ENCODE peak calls at places on chromosomes 4 and X, in nine cellular contexts. One of them, this sample, is unnamed.

GRCh38 chrX:18146954-18147353 is 73.7 kb downstream of the BEND2 start:
- DNase-seq in NCI-H146: no peak
- DNase-seq in cardiac muscle cell: peak; percentile 72
- DNase-seq in DMS53: peak; percentile 62
- DNase-seq in EH: peak; percentile 14
- DNase-seq in neural crest cell: peak; percentile 18
- DNase-seq in right cardiac atrium: no peak
- DNase-seq in activated T-cell treated with anti-CD3 and anti-CD28 coated beads, Interleukin-2, amount 50 U/mL, for 72 hours: peak; percentile 7
- DNase-seq in HFFc6: no peak
- DNase-seq in this sample: peak; percentile 32

GRCh38 chrX:21747523-21747922 is 10.4 kb downstream of the SMPX start:
- DNase-seq in NCI-H146: peak; percentile 10
- DNase-seq in cardiac muscle cell: peak; percentile 60
- DNase-seq in DMS53: no peak
- DNase-seq in EH: no peak
- DNase-seq in neural crest cell: no peak
- DNase-seq in right cardiac atrium: no peak
- DNase-seq in activated T-cell treated with anti-CD3 and anti-CD28 coated beads, Interleukin-2, amount 50 U/mL, for 72 hours: no peak
- DNase-seq in HFFc6: no peak
- DNase-seq in this sample: no peak

GRCh38 chr4:127069675-127070074 is 563.1 kb upstream of the INTU start:
- DNase-seq in NCI-H146: no peak
- DNase-seq in cardiac muscle cell: no peak
- DNase-seq in DMS53: peak; percentile 27
- DNase-seq in EH: no peak
- DNase-seq in neural crest cell: no peak
- DNase-seq in right cardiac atrium: no peak
- DNase-seq in activated T-cell treated with anti-CD3 and anti-CD28 coated beads, Interleukin-2, amount 50 U/mL, for 72 hours: no peak
- DNase-seq in HFFc6: no peak
- DNase-seq in this sample: no peak

GRCh38 chr4:54543088-54543795 is 114.5 kb upstream of the KIT start:
- DNase-seq in NCI-H146: no peak
- DNase-seq in cardiac muscle cell: no peak
- DNase-seq in DMS53: no peak
- DNase-seq in EH: peak; percentile 99
- DNase-seq in neural crest cell: no peak
- DNase-seq in right cardiac atrium: no peak
- DNase-seq in activated T-cell treated with anti-CD3 and anti-CD28 coated beads, Interleukin-2, amount 50 U/mL, for 72 hours: no peak
- DNase-seq in HFFc6: peak; percentile 96
- DNase-seq in this sample: peak; percentile 37

GRCh38 chrX:47226071-47226470 is 6.7 kb upstream of the USP11 start:
- DNase-seq in NCI-H146: no peak
- DNase-seq in cardiac muscle cell: no peak
- DNase-seq in DMS53: no peak
- DNase-seq in EH: no peak
- DNase-seq in neural crest cell: no peak
- DNase-seq in right cardiac atrium: no peak
- DNase-seq in activated T-cell treated with anti-CD3 and anti-CD28 coated beads, Interleukin-2, amount 50 U/mL, for 72 hours: no peak
- DNase-seq in HFFc6: no peak
- DNase-seq in this sample: no peak

GRCh38 chr4:69984030-69984443 is 11.7 kb upstream of the STATH start:
- DNase-seq in NCI-H146: peak; percentile 3
- DNase-seq in cardiac muscle cell: peak; percentile 47
- DNase-seq in DMS53: peak; percentile 89
- DNase-seq in EH: no peak
- DNase-seq in neural crest cell: no peak
- DNase-seq in right cardiac atrium: no peak
- DNase-seq in activated T-cell treated with anti-CD3 and anti-CD28 coated beads, Interleukin-2, amount 50 U/mL, for 72 hours: no peak
- DNase-seq in HFFc6: no peak
- DNase-seq in this sample: peak; percentile 66

GRCh38 chrX:46382595-46382994 is 162.6 kb downstream of the ZNF674 start:
- DNase-seq in NCI-H146: no peak
- DNase-seq in cardiac muscle cell: no peak
- DNase-seq in DMS53: no peak
- DNase-seq in EH: no peak
- DNase-seq in neural crest cell: no peak
- DNase-seq in right cardiac atrium: no peak
- DNase-seq in activated T-cell treated with anti-CD3 and anti-CD28 coated beads, Interleukin-2, amount 50 U/mL, for 72 hours: no peak
- DNase-seq in HFFc6: no peak
- DNase-seq in this sample: no peak

GRCh38 chr4:186942745-186943606 is 219.3 kb upstream of the FAT1 start:
- DNase-seq in NCI-H146: no peak
- DNase-seq in cardiac muscle cell: peak; percentile 66
- DNase-seq in DMS53: no peak
- DNase-seq in EH: peak; percentile 74
- DNase-seq in neural crest cell: no peak
- DNase-seq in right cardiac atrium: peak; percentile 54
- DNase-seq in activated T-cell treated with anti-CD3 and anti-CD28 coated beads, Interleukin-2, amount 50 U/mL, for 72 hours: no peak
- DNase-seq in HFFc6: no peak
- DNase-seq in this sample: peak; percentile 82

GRCh38 chr4:153464068-153464467 is 2.1 kb upstream of the TMEM131L start:
- DNase-seq in NCI-H146: no peak
- DNase-seq in cardiac muscle cell: no peak
- DNase-seq in DMS53: peak; percentile 77
- DNase-seq in EH: no peak
- DNase-seq in neural crest cell: no peak
- DNase-seq in right cardiac atrium: no peak
- DNase-seq in activated T-cell treated with anti-CD3 and anti-CD28 coated beads, Interleukin-2, amount 50 U/mL, for 72 hours: no peak
- DNase-seq in HFFc6: no peak
- DNase-seq in this sample: peak; percentile 78

GRCh38 chr4:10981611-10982010 is 297.0 kb upstream of the CLNK start:
- DNase-seq in NCI-H146: no peak
- DNase-seq in cardiac muscle cell: no peak
- DNase-seq in DMS53: no peak
- DNase-seq in EH: no peak
- DNase-seq in neural crest cell: no peak
- DNase-seq in right cardiac atrium: no peak
- DNase-seq in activated T-cell treated with anti-CD3 and anti-CD28 coated beads, Interleukin-2, amount 50 U/mL, for 72 hours: no peak
- DNase-seq in HFFc6: no peak
- DNase-seq in this sample: no peak

GRCh38 chrX:46216406-46216805 is 328.8 kb downstream of the ZNF674 start:
- DNase-seq in NCI-H146: no peak
- DNase-seq in cardiac muscle cell: no peak
- DNase-seq in DMS53: no peak
- DNase-seq in EH: no peak
- DNase-seq in neural crest cell: no peak
- DNase-seq in right cardiac atrium: no peak
- DNase-seq in activated T-cell treated with anti-CD3 and anti-CD28 coated beads, Interleukin-2, amount 50 U/mL, for 72 hours: no peak
- DNase-seq in HFFc6: no peak
- DNase-seq in this sample: no peak

GRCh38 chr4:68373513-68373912 is 23.6 kb upstream of the YTHDC1 start:
- DNase-seq in NCI-H146: no peak
- DNase-seq in cardiac muscle cell: peak; percentile 89
- DNase-seq in DMS53: no peak
- DNase-seq in EH: peak; percentile 77
- DNase-seq in neural crest cell: peak; percentile 55
- DNase-seq in right cardiac atrium: peak; percentile 91
- DNase-seq in activated T-cell treated with anti-CD3 and anti-CD28 coated beads, Interleukin-2, amount 50 U/mL, for 72 hours: peak; percentile 70
- DNase-seq in HFFc6: no peak
- DNase-seq in this sample: peak; percentile 79

GRCh38 chr4:23923840-23924239 is 34.0 kb upstream of the PPARGC1A start:
- DNase-seq in NCI-H146: no peak
- DNase-seq in cardiac muscle cell: no peak
- DNase-seq in DMS53: peak; percentile 53
- DNase-seq in EH: no peak
- DNase-seq in neural crest cell: no peak
- DNase-seq in right cardiac atrium: no peak
- DNase-seq in activated T-cell treated with anti-CD3 and anti-CD28 coated beads, Interleukin-2, amount 50 U/mL, for 72 hours: no peak
- DNase-seq in HFFc6: no peak
- DNase-seq in this sample: peak; percentile 29

GRCh38 chrX:12950851-12951589 is 23.9 kb upstream of the TMSB4X start:
- DNase-seq in NCI-H146: peak; percentile 7
- DNase-seq in cardiac muscle cell: peak; percentile 55
- DNase-seq in DMS53: peak; percentile 30
- DNase-seq in EH: no peak
- DNase-seq in neural crest cell: peak; percentile 40
- DNase-seq in right cardiac atrium: peak; percentile 63
- DNase-seq in activated T-cell treated with anti-CD3 and anti-CD28 coated beads, Interleukin-2, amount 50 U/mL, for 72 hours: peak; percentile 84
- DNase-seq in HFFc6: no peak
- DNase-seq in this sample: peak; percentile 24

GRCh38 chrX:96004386-96004785 is 680.3 kb upstream of the DIAPH2 start:
- DNase-seq in NCI-H146: no peak
- DNase-seq in cardiac muscle cell: no peak
- DNase-seq in DMS53: no peak
- DNase-seq in EH: peak; percentile 0
- DNase-seq in neural crest cell: no peak
- DNase-seq in right cardiac atrium: no peak
- DNase-seq in activated T-cell treated with anti-CD3 and anti-CD28 coated beads, Interleukin-2, amount 50 U/mL, for 72 hours: no peak
- DNase-seq in HFFc6: no peak
- DNase-seq in this sample: peak; percentile 17

GRCh38 chr4:120862432-120862831 is 60.1 kb downstream of the PRDM5 start:
- DNase-seq in NCI-H146: no peak
- DNase-seq in cardiac muscle cell: no peak
- DNase-seq in DMS53: no peak
- DNase-seq in EH: no peak
- DNase-seq in neural crest cell: no peak
- DNase-seq in right cardiac atrium: no peak
- DNase-seq in activated T-cell treated with anti-CD3 and anti-CD28 coated beads, Interleukin-2, amount 50 U/mL, for 72 hours: no peak
- DNase-seq in HFFc6: no peak
- DNase-seq in this sample: no peak

GRCh38 chr4:100811046-100811445 is 293.2 kb upstream of the EMCN start:
- DNase-seq in NCI-H146: no peak
- DNase-seq in cardiac muscle cell: no peak
- DNase-seq in DMS53: no peak
- DNase-seq in EH: no peak
- DNase-seq in neural crest cell: no peak
- DNase-seq in right cardiac atrium: no peak
- DNase-seq in activated T-cell treated with anti-CD3 and anti-CD28 coated beads, Interleukin-2, amount 50 U/mL, for 72 hours: no peak
- DNase-seq in HFFc6: no peak
- DNase-seq in this sample: no peak

GRCh38 chrX:31871989-31872388 is 800.1 kb upstream of the FTHL17 start:
- DNase-seq in NCI-H146: no peak
- DNase-seq in cardiac muscle cell: peak; percentile 49
- DNase-seq in DMS53: no peak
- DNase-seq in EH: no peak
- DNase-seq in neural crest cell: no peak
- DNase-seq in right cardiac atrium: no peak
- DNase-seq in activated T-cell treated with anti-CD3 and anti-CD28 coated beads, Interleukin-2, amount 50 U/mL, for 72 hours: no peak
- DNase-seq in HFFc6: no peak
- DNase-seq in this sample: no peak

GRCh38 chr4:36651253-36651652 is 369.8 kb downstream of the DTHD1 start:
- DNase-seq in NCI-H146: no peak
- DNase-seq in cardiac muscle cell: no peak
- DNase-seq in DMS53: peak; percentile 49
- DNase-seq in EH: no peak
- DNase-seq in neural crest cell: no peak
- DNase-seq in right cardiac atrium: no peak
- DNase-seq in activated T-cell treated with anti-CD3 and anti-CD28 coated beads, Interleukin-2, amount 50 U/mL, for 72 hours: peak; percentile 1
- DNase-seq in HFFc6: no peak
- DNase-seq in this sample: peak; percentile 45

GRCh38 chrX:40098264-40099045 is 697 bp upstream of the BCOR start:
- DNase-seq in NCI-H146: peak; percentile 76
- DNase-seq in cardiac muscle cell: peak; percentile 89
- DNase-seq in DMS53: peak; percentile 88
- DNase-seq in EH: peak; percentile 67
- DNase-seq in neural crest cell: no peak
- DNase-seq in right cardiac atrium: peak; percentile 82
- DNase-seq in activated T-cell treated with anti-CD3 and anti-CD28 coated beads, Interleukin-2, amount 50 U/mL, for 72 hours: peak; percentile 70
- DNase-seq in HFFc6: peak; percentile 48
- DNase-seq in this sample: peak; percentile 70

GRCh38 chr4:123578276-123579014 is 181.8 kb downstream of the SPRY1 start:
- DNase-seq in NCI-H146: no peak
- DNase-seq in cardiac muscle cell: no peak
- DNase-seq in DMS53: no peak
- DNase-seq in EH: no peak
- DNase-seq in neural crest cell: no peak
- DNase-seq in right cardiac atrium: no peak
- DNase-seq in activated T-cell treated with anti-CD3 and anti-CD28 coated beads, Interleukin-2, amount 50 U/mL, for 72 hours: no peak
- DNase-seq in HFFc6: no peak
- DNase-seq in this sample: no peak

GRCh38 chrX:71636438-71637252 is 18.3 kb upstream of the CXCR3 start:
- DNase-seq in NCI-H146: no peak
- DNase-seq in cardiac muscle cell: no peak
- DNase-seq in DMS53: peak; percentile 86
- DNase-seq in EH: no peak
- DNase-seq in neural crest cell: no peak
- DNase-seq in right cardiac atrium: no peak
- DNase-seq in activated T-cell treated with anti-CD3 and anti-CD28 coated beads, Interleukin-2, amount 50 U/mL, for 72 hours: no peak
- DNase-seq in HFFc6: no peak
- DNase-seq in this sample: no peak

GRCh38 chr4:123892368-123892961 is 495.9 kb downstream of the SPRY1 start:
- DNase-seq in NCI-H146: no peak
- DNase-seq in cardiac muscle cell: no peak
- DNase-seq in DMS53: no peak
- DNase-seq in EH: peak; percentile 33
- DNase-seq in neural crest cell: no peak
- DNase-seq in right cardiac atrium: no peak
- DNase-seq in activated T-cell treated with anti-CD3 and anti-CD28 coated beads, Interleukin-2, amount 50 U/mL, for 72 hours: no peak
- DNase-seq in HFFc6: no peak
- DNase-seq in this sample: no peak

This sample was measured in kidney tubule cell.